ENCODE peak calls at places on chromosome 1, in four cellular contexts. S, V, O and L are unnamed samples.
A peak's percentile ranks its signal among the peaks of the same experiment; 100 is the strongest.

GRCh38 chr1:214404571-214405213 is 123.7 kb downstream of the SMYD2 start:
- DNase-seq in S (no peak), V (no peak), O (no peak), L (no peak)

GRCh38 chr1:12336436-12336835 is 106.6 kb downstream of the VPS13D start:
- DNase-seq in O (no peak), S (no peak), V (no peak), L (no peak)

GRCh38 chr1:27481994-27482620 is 7.9 kb downstream of the WASF2 start:
- DNase-seq in S (no peak), O (no peak), V (no peak), L (no peak)

GRCh38 chr1:116766616-116767469 is 12.6 kb downstream of the CD2 start:
- DNase-seq in V (no peak), O (no peak), S (no peak), L (no peak)

GRCh38 chr1:63124666-63125191 is 197.6 kb upstream of the FOXD3 start:
- DNase-seq in S (no peak), O (no peak), V (no peak), L (no peak)

GRCh38 chr1:81800741-81801031 is at the start of gene ADGRL2:
- DNase-seq in V (no peak), O (no peak), S (no peak), L (no peak)

GRCh38 chr1:19786988-19787423 is 12.7 kb downstream of the TMCO4 start:
- DNase-seq in V (no peak), O (no peak), S (no peak), L (no peak)

GRCh38 chr1:79190074-79190473 is 183.5 kb upstream of the ADGRL4 start:
- DNase-seq in S (no peak), V (no peak), O (no peak), L (no peak)

GRCh38 chr1:63435136-63435535 is 67.7 kb downstream of the ALG6 start:
- DNase-seq in O (no peak), S (no peak), V (no peak), L (no peak)

GRCh38 chr1:175234639-175235038 is 42.1 kb upstream of the KIAA0040 start:
- DNase-seq in S (no peak), V (no peak), O (no peak), L (no peak)

GRCh38 chr1:62437273-62437945 is 560 bp downstream of the USP1 start:
- DNase-seq in S (no peak), V (no peak), O (peak; percentile 41), L (no peak)

GRCh38 chr1:7479544-7479943 is 291.6 kb upstream of the VAMP3 start:
- DNase-seq in S (no peak), O (no peak), V (no peak), L (no peak)

GRCh38 chr1:22496536-22497160 is 45.0 kb downstream of the ZBTB40 start:
- DNase-seq in S (no peak), V (no peak), O (no peak), L (no peak)

GRCh38 chr1:86183711-86184252 is 27.2 kb upstream of the COL24A1 start:
- DNase-seq in S (no peak), V (no peak), O (no peak), L (no peak)

GRCh38 chr1:35386290-35386689 is 117.8 kb downstream of the ZMYM4 start:
- DNase-seq in O (no peak), S (no peak), V (no peak), L (no peak)

GRCh38 chr1:62318320-62318755 is 896 bp downstream of the KANK4 start:
- DNase-seq in V (no peak), O (no peak), S (no peak), L (no peak)

GRCh38 chr1:244209955-244210354 is 158.9 kb downstream of the ZBTB18 start:
- DNase-seq in V (no peak), S (no peak), O (no peak), L (no peak)

GRCh38 chr1:41260768-41261167 is 18.7 kb upstream of the SCMH1 start:
- DNase-seq in S (no peak), V (no peak), O (no peak), L (no peak)
- H3K4me3 ChIP-seq in S (no peak overlapping the region), V (no peak overlapping the region), O (no peak overlapping the region), L (no peak overlapping the region)

GRCh38 chr1:118894836-118895235 is 93.3 kb downstream of the TBX15 start:
- DNase-seq in V (no peak), O (no peak), S (no peak), L (no peak)

GRCh38 chr1:118900643-118901440 is 87.3 kb downstream of the TBX15 start:
- DNase-seq in S (no peak), O (no peak), V (no peak), L (no peak)

GRCh38 chr1:118902299-118903270 is 85.6 kb downstream of the TBX15 start:
- DNase-seq in S (no peak), V (no peak), O (no peak), L (no peak)

GRCh38 chr1:118899340-118899739 is 88.8 kb downstream of the TBX15 start:
- DNase-seq in O (no peak), V (no peak), S (no peak), L (no peak)

GRCh38 chr1:118898702-118899101 is 89.4 kb downstream of the TBX15 start:
- DNase-seq in S (no peak), O (no peak), V (no peak), L (no peak)
- TF ChIP-seq REST in S (no peak), O (no peak), V (no peak), L (no peak)

GRCh38 chr1:177825276-177825903 is 144.5 kb downstream of the SEC16B start:
- DNase-seq in V (no peak), S (no peak), O (no peak), L (no peak)

GRCh38 chr1:177830531-177830930 is 139.3 kb downstream of the SEC16B start:
- DNase-seq in O (no peak), S (no peak), V (no peak), L (no peak)

GRCh38 chr1:177820213-177820612 is 149.6 kb downstream of the SEC16B start:
- DNase-seq in O (no peak), S (no peak), V (no peak), L (no peak)

GRCh38 chr1:177824508-177824982 is 145.3 kb downstream of the SEC16B start:
- DNase-seq in S (no peak), O (no peak), V (no peak), L (no peak)
- H3K4me3 ChIP-seq in S (no peak overlapping the region), O (no peak overlapping the region), V (no peak overlapping the region), L (no peak overlapping the region)

GRCh38 chr1:161725888-161726630 is 4.7 kb downstream of the FCRLB start:
- DNase-seq in S (peak; percentile 60), O (peak; percentile 35), V (no peak), L (no peak)

GRCh38 chr1:161722406-161722805 is 1.1 kb downstream of the FCRLB start:
- DNase-seq in V (no peak), S (no peak), O (no peak), L (no peak)

GRCh38 chr1:161721738-161722343 is 497 bp downstream of the FCRLB start:
- DNase-seq in V (peak; percentile 68), O (peak; percentile 80), S (peak; percentile 30), L (no peak)

GRCh38 chr1:161720956-161721737 is at the start of gene FCRLB:
- DNase-seq in S (no peak), O (no peak), V (no peak), L (no peak)

GRCh38 chr1:161723459-161724149 is 2.3 kb downstream of the FCRLB start:
- DNase-seq in O (no peak), S (no peak), V (no peak), L (no peak)
- TF ChIP-seq REST in O (no peak), S (no peak), V (peak; percentile 62), L (no peak)

DNA sequence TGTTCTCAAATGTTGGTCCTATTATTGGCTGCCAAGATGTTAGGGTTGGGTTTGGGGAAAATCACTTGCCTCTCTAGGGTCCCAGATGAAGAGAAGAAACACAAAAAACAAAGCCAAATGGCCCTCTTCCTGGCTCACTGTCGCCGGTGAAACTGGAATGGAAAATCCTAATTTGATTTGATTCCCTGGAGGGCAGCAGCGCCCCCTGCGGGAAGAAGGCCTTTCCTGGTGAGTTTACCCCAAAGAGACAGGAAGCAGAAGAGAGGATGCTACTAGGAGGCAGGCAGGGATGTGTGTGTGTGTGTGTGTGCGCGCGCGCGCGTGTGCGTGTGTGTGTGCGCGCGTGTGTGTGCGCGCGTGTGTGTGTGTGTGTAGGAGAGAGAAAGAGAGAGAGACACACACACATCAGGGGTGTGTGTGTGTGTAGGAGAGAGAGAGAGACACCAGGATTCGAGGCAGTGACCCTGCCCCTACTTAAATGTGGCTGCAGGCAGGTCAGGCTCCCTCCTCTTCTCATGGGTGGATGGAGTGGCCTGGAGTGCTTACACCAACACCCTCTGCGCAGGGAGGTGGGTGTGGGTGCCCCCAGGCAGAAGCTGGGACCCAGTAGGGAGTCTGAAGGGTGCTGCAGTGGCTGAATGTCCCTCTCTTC is 3.1 kb upstream of the SELENON start:
- DNase-seq in S (peak; percentile 36), V (peak; percentile 70), O (peak; percentile 84), L (peak; percentile 43)
- H3K4me3 ChIP-seq in S (no peak overlapping the region), V (no peak overlapping the region), O (no peak overlapping the region), L (no peak overlapping the region)

DNA sequence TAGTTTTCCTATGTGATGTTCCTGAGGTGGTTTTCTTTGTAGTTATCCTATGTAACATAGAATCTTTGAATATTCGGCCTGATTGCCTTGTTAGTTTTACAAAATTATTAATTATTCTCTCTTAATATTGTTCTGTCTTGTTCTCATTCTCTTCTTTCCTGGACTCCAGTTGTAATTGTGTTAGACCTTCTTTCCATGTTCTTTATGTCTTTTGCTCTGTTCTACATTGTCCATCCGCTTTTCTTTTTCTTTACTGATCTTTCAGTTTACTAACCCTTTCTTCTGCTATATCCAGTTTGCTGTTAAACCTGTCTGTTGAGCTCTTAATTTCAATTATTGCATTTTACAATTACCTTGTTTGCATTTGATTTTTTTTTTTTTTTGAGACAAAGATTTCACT is 89.3 kb downstream of the PEX14 start:
- DNase-seq in S (no peak), V (no peak), O (no peak), L (no peak)
- TF ChIP-seq REST in S (no peak), V (no peak), O (no peak), L (no peak)

GRCh38 chr1:24695202-24695974 is 49.9 kb upstream of the CLIC4 start:
- DNase-seq in S (no peak), O (peak; percentile 61), V (no peak), L (no peak)

GRCh38 chr1:24692351-24692980 is 49.4 kb downstream of the SRRM1 start:
- DNase-seq in S (no peak), V (no peak), O (no peak), L (no peak)

GRCh38 chr1:24693827-24694379 is 50.8 kb downstream of the SRRM1 start:
- DNase-seq in O (no peak), S (no peak), V (no peak), L (no peak)

GRCh38 chr1:24696033-24696755 is 49.1 kb upstream of the CLIC4 start:
- DNase-seq in V (no peak), S (no peak), O (no peak), L (no peak)

GRCh38 chr1:24694380-24694843 is 50.8 kb upstream of the CLIC4 start:
- DNase-seq in V (no peak), S (no peak), O (peak; percentile 35), L (no peak)
- H3K4me3 ChIP-seq in V (no peak overlapping the region), S (no peak overlapping the region), O (no peak overlapping the region), L (no peak overlapping the region)

GRCh38 chr1:46724991-46725735 is 6.2 kb upstream of the EFCAB14 start:
- DNase-seq in O (peak; percentile 69), V (peak; percentile 41), S (peak; percentile 36), L (peak; percentile 77)
- TF ChIP-seq REST in O (no peak), V (no peak), S (no peak), L (peak; percentile 27)